ENCODE peak calls at places on chromosomes 13 and 19, in five cellular contexts. E is stimulated activated CD4-positive, alpha-beta T cell treated with anti-CD3 and anti-CD28 coated beads, Interleukin-2, amount 100 ng/mL, for 48 hours; V is kidney tubule cell; H is foreskin fibroblast; W is stimulated activated naive CD4-positive, alpha-beta T cell. J is an unnamed sample.

GRCh38 chr19:30222993-30223865 is 149.0 kb upstream of the ZNF536 start:
- DNase-seq in V (no peak), H (no peak), W (no peak), E (no peak), J (no peak)

GRCh38 chr13:72109863-72110262 is 242.9 kb upstream of the DACH1 start:
- DNase-seq in W (no peak), E (no peak), H (no peak), V (peak), J (peak)

GRCh38 chr19:409006-409514 is at the start of gene C2CD4C:
- DNase-seq in W (no peak), V (no peak), E (no peak), H (no peak), J (no peak)

GRCh38 chr13:53368948-53369347 is 340.3 kb downstream of the OLFM4 start:
- DNase-seq in V (no peak), E (no peak), W (no peak), H (no peak), J (no peak)

GRCh38 chr13:42334329-42334706 is 62.4 kb downstream of the AKAP11 start:
- DNase-seq in E (no peak), H (no peak), V (no peak), W (no peak), J (no peak)

GRCh38 chr19:17076539-17076919 is 952 bp downstream of the MYO9B start:
- DNase-seq in E (no peak), W (peak), V (peak), H (no peak), J (no peak)

GRCh38 chr19:50189326-50189725 is 14.1 kb upstream of the MYH14 start:
- DNase-seq in H (no peak), V (no peak), W (no peak), E (no peak), J (no peak)

GRCh38 chr19:19558636-19559035 is 20.6 kb downstream of the CILP2 start:
- DNase-seq in H (no peak), V (no peak), E (no peak), W (no peak), J (no peak)

GRCh38 chr13:113856716-113857065 is 7.2 kb downstream of the GAS6 start:
- DNase-seq in E (no peak), W (no peak), H (peak), V (peak), J (peak)

GRCh38 chr13:47459512-47459911 is 541.6 kb downstream of the SUCLA2 start:
- DNase-seq in V (no peak), E (no peak), W (no peak), H (no peak), J (peak)

GRCh38 chr19:54248016-54248601 is 5.5 kb upstream of the LILRA6 start:
- DNase-seq in E (peak), W (no peak), V (no peak), H (peak), J (peak)

GRCh38 chr19:58304748-58305064 is 471 bp upstream of the ERVK3-1 start:
- DNase-seq in V (no peak), W (no peak), H (no peak), E (no peak), J (no peak)

GRCh38 chr19:30719189-30719990 is 347.2 kb downstream of the ZNF536 start:
- DNase-seq in H (peak), V (peak), W (no peak), E (no peak), J (no peak)

GRCh38 chr13:19978830-19979437 is 20.4 kb downstream of the ZMYM2 start:
- DNase-seq in H (no peak), W (no peak), E (no peak), V (no peak), J (no peak)

GRCh38 chr19:30070970-30071632 is 129.1 kb downstream of the URI1 start:
- DNase-seq in V (no peak), H (no peak), E (no peak), W (no peak), J (no peak)

GRCh38 chr19:56838930-56839664 is 1.4 kb downstream of the PEG3 start:
- DNase-seq in E (no peak), V (peak), H (peak), W (no peak), J (peak)

GRCh38 chr19:29798783-29799182 is 13.0 kb upstream of the CCNE1 start:
- DNase-seq in V (peak), H (no peak), W (no peak), E (no peak), J (peak)

GRCh38 chr19:48745208-48745995 is 1.3 kb downstream of the IZUMO1 start:
- DNase-seq in E (peak), W (peak), H (peak), V (peak), J (peak)

GRCh38 chr19:6806488-6806887 is 34.0 kb downstream of the VAV1 start:
- DNase-seq in H (no peak), E (no peak), V (no peak), W (no peak), J (no peak)

GRCh38 chr19:44943801-44944249 is 1.8 kb downstream of the APOC4 start:
- DNase-seq in H (peak), W (no peak), V (no peak), E (no peak), J (no peak)

GRCh38 chr19:5308471-5309437 is 31.9 kb downstream of the PTPRS start:
- DNase-seq in W (no peak), H (no peak), V (peak), E (no peak), J (peak)

GRCh38 chr19:51803965-51804364 is 9.0 kb downstream of the FPR3 start:
- DNase-seq in V (peak), W (no peak), E (no peak), H (no peak), J (no peak)

J was measured in amniotic epithelial cell.